ENCODE peak calls at places on chromosomes 12 and 14, in five cellular contexts. H is A549, D is mucosa of descending colon, K is neural progenitor cell, G is heart left ventricle. I is an unnamed sample.

GRCh38 chr14:74213907-74214803 is 25.1 kb upstream of the VSX2 start:
- DNase-seq in H (no peak), D (no peak), G (no peak), K (peak; percentile 56), I (no peak)

GRCh38 chr14:92353447-92353846 is 30.5 kb downstream of the SLC24A4 start:
- DNase-seq in K (no peak), D (no peak), H (no peak), G (no peak), I (no peak)

GRCh38 chr12:89833337-89834252 is 125.0 kb upstream of the ATP2B1 start:
- DNase-seq in D (no peak), H (no peak), G (no peak), K (no peak), I (no peak)

GRCh38 chr12:57725851-57726150 is 12.7 kb downstream of the AGAP2 start:
- DNase-seq in G (no peak), K (no peak), D (no peak), H (peak; percentile 43), I (no peak)

GRCh38 chr12:123267991-123268843 is 3.4 kb downstream of the CDK2AP1 start:
- DNase-seq in G (peak; percentile 74), H (no peak), K (no peak), D (no peak), I (no peak)

GRCh38 chr12:19190292-19191031 is 60.9 kb downstream of the PLEKHA5 start:
- DNase-seq in K (no peak), H (no peak), D (no peak), G (no peak), I (no peak)

GRCh38 chr12:71011261-71011660 is 90.7 kb upstream of the PTPRR start:
- DNase-seq in H (no peak), K (no peak), D (no peak), G (no peak), I (no peak)

GRCh38 chr12:41959271-41959670 is 185.4 kb downstream of the GXYLT1 start:
- DNase-seq in K (no peak), G (no peak), H (no peak), D (no peak), I (no peak)

GRCh38 chr14:103527408-103528157 is 1.4 kb upstream of the TRMT61A start:
- DNase-seq in K (no peak), D (peak; percentile 40), H (no peak), G (no peak), I (no peak)

GRCh38 chr14:75361751-75362433 is 65.9 kb upstream of the JDP2 start:
- DNase-seq in K (no peak), H (no peak), D (no peak), G (no peak), I (no peak)

GRCh38 chr12:107775093-107775721 is 703 bp downstream of the ASCL4 start:
- DNase-seq in D (no peak), K (peak; percentile 91), G (peak; percentile 61), H (no peak), I (no peak)

GRCh38 chr14:59482120-59482434 is 2.1 kb downstream of the L3HYPDH start:
- DNase-seq in H (peak; percentile 18), D (no peak), G (no peak), K (no peak), I (no peak)

GRCh38 chr12:120181991-120182631 is 12.4 kb downstream of the GCN1 start:
- DNase-seq in G (no peak), H (no peak), D (no peak), K (no peak), I (no peak)

GRCh38 chr12:132418393-132418925 is 71.5 kb upstream of the FBRSL1 start:
- DNase-seq in G (no peak), H (no peak), K (no peak), D (no peak), I (no peak)

GRCh38 chr14:104933721-104934379 is 9.2 kb downstream of the PLD4 start:
- DNase-seq in G (no peak), D (peak; percentile 13), H (no peak), K (no peak), I (no peak)

GRCh38 chr12:110345963-110346362 is 57.5 kb downstream of the ANAPC7 start:
- DNase-seq in H (no peak), D (no peak), K (no peak), G (no peak), I (no peak)

GRCh38 chr12:103657331-103657730 is 70.3 kb downstream of the STAB2 start:
- DNase-seq in D (no peak), K (no peak), G (no peak), H (no peak), I (peak; percentile 53)

GRCh38 chr14:63164108-63164683 is 40.0 kb upstream of the RHOJ start:
- DNase-seq in G (no peak), D (no peak), H (no peak), K (no peak), I (no peak)

GRCh38 chr14:39275395-39275794 is 41.7 kb downstream of the MIA2 start:
- DNase-seq in H (no peak), K (no peak), G (no peak), D (no peak), I (no peak)

GRCh38 chr12:132400011-132400641 is 70.7 kb upstream of the GALNT9 start:
- DNase-seq in K (no peak), G (peak; percentile 62), D (no peak), H (no peak), I (no peak)

GRCh38 chr12:47770086-47770726 is 2.8 kb upstream of the SLC48A1 start:
- DNase-seq in K (no peak), G (no peak), H (no peak), D (no peak), I (no peak)

GRCh38 chr14:41993687-41994086 is 387.0 kb downstream of the LRFN5 start:
- DNase-seq in G (no peak), D (no peak), K (no peak), H (no peak), I (no peak)

GRCh38 chr14:75342762-75343599 is 64.4 kb downstream of the FOS start:
- DNase-seq in D (no peak), H (no peak), G (no peak), K (no peak), I (no peak)

GRCh38 chr12:51687142-51687935 is 96.3 kb downstream of the SCN8A start:
- DNase-seq in K (no peak), H (no peak), D (no peak), G (no peak), I (no peak)

GRCh38 chr12:75650100-75650499 is 138.7 kb upstream of the KRR1 start:
- DNase-seq in D (no peak), H (no peak), K (no peak), G (no peak), I (no peak)

GRCh38 chr14:65228436-65228835 is 126.1 kb upstream of the MAX start:
- DNase-seq in K (no peak), H (no peak), D (no peak), G (no peak), I (no peak)

GRCh38 chr12:102833687-102834435 is 83.2 kb downstream of the PAH start:
- DNase-seq in D (no peak), K (peak; percentile 80), H (no peak), G (no peak), I (no peak)

DNA sequence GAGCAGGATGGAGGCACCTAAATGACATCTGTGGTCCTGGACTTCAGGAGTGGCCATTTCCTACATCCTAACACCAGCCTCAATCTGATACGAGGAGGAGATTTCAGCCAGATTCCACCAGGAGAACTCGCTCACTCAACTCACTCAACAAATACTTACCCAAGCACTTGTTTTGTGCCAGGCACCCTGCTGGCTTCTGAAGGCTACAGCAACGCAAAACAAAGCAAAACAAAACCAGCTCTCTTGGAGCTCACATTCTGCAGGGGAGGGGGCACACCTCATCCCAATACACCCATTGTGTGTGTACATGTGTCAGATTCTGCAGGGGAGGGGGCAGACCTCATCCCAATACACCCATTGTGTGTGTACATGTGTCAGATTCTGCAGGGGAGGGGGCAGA is 144.8 kb downstream of the PIWIL1 start:
- DNase-seq in K (peak; percentile 82), G (no peak), H (no peak), D (no peak), I (no peak)
- H3K9me3 ChIP-seq in K (no peaks in the 10 kb centered on the region), G (no peaks in the 10 kb centered on the region), H (no peaks in the 10 kb centered on the region), D (no peaks in the 10 kb centered on the region), I (no peaks in the 10 kb centered on the region)

GRCh38 chr14:100680439-100681051 is 46.1 kb upstream of the DLK1 start:
- DNase-seq in H (no peak), K (no peak), D (no peak), G (no peak), I (no peak)
- H3K4me1 ChIP-seq in H (peaks cover 7% of the 10 kb centered on the region), K (peaks cover 24% of the 10 kb centered on the region), D (peaks cover 25% of the 10 kb centered on the region), G (peaks cover 48% of the 10 kb centered on the region), I (no peaks in the 10 kb centered on the region)

GRCh38 chr12:34625116-34625515 is 602.8 kb downstream of the ALG10 start:
- DNase-seq in G (no peak), H (no peak), D (no peak), K (no peak), I (no peak)

DNA sequence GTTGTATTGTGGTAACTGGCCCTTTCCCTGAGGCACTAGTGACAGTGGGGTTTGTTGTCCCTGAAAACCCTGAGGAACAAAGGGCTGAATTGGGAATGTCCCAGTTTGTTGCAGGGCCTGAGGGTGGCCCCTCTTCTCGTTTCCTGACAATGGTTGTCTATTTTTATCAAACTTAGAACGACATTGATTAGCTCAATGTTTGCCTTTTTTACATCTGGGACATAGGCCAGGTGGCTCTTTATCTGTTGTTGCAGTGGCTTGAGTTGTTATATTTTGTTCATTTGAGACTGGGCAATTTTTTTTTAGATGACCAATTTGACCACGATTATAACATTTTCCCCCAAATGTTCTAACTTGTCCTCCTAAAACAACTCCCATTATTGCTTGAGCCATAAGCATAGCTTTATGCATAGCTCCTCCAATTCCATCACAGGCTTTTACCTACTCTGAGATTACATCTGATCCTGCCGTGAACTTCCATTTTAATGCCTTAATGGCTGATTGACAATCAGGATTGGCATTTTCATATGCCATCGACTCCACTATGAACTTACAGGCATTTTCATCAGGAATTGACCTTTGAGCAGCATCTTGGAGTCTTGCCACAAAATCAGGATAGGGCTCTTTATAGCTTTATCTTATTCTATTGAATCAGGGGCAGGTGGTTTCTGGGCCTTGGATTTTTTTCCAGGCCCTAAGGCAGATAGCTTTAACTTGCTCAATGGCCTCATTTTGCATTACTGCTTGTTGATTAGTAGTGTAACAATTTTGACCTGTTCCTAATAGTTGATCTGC is 604.3 kb downstream of the ALG10 start:
- DNase-seq in D (no peak), G (no peak), K (no peak), H (no peak), I (no peak)
- H3K9me3 ChIP-seq in D (peaks cover 58% of the 10 kb centered on the region), G (peaks cover 2% of the 10 kb centered on the region), K (peaks cover 13% of the 10 kb centered on the region), H (no peaks in the 10 kb centered on the region), I (no peaks in the 10 kb centered on the region)

GRCh38 chr12:59151243-59151642 is 230.9 kb upstream of the LRIG3 start:
- DNase-seq in H (no peak), G (no peak), D (no peak), K (no peak), I (no peak)

GRCh38 chr12:59155448-59155847 is 235.1 kb upstream of the LRIG3 start:
- DNase-seq in H (no peak), G (no peak), D (no peak), K (no peak), I (no peak)

DNA sequence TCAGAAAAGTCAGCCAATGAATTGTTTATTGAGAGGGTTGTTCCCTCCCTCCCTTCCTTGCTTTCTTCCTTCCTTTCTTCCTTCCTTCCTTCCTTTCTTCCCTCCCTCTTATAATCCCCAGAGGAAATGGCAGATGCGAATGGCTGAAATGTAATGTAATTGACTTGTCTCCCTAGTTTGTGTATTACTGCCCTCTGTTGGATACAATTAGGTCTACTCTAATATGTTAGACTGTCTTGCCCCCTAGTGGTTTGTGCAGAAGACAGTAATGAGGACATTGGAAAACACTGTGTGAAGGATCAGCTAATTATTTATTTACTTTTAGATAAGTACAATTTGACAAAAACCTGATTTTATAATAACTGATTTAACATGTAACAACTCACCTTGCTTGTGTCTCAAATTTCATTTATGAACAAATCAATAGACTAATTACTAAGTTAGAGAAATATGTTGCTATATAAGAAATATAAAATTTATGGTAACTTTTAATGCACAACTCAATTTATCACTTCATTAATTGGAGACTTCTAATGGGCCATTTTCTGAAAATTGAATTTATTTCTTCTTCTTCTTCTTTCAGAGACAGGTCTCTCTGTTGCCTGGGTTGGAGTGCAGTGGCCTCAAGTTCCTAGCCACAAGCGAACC is 229.8 kb upstream of the LRIG3 start:
- DNase-seq in K (peak; percentile 91), D (no peak), G (no peak), H (peak; percentile 28), I (peak; percentile 81)
- H3K4me1 ChIP-seq in K (no peaks in the 10 kb centered on the region), D (no peaks in the 10 kb centered on the region), G (no peaks in the 10 kb centered on the region), H (no peaks in the 10 kb centered on the region), I (no peaks in the 10 kb centered on the region)